ENCODE peak calls at places on chromosomes 7 and 10, in ten cellular contexts. W is D721Med, J is A549, O is neural progenitor cell, Z is HCT116, E is H9, R is uterus, Y is left ventricle myocardium inferior, N is endothelial cell of umbilical vein, K is BJ. T is an unnamed sample.

GRCh38 chr7:3011211-3011852 is 32.3 kb downstream of the CARD11 start:
- DNase-seq in W (no peak), J (no peak), O (no peak), Z (no peak), E (no peak), R (no peak), Y (no peak), N (no peak), K (no peak), T (no peak)

GRCh38 chr7:91941450-91941849 is 788 bp downstream of the AKAP9 start:
- DNase-seq in W (no peak), J (peak), O (peak), Z (no peak), E (peak), R (no peak), Y (peak), N (peak), K (no peak), T (no peak)

GRCh38 chr10:29957887-29958330 is 101.5 kb downstream of the JCAD start:
- DNase-seq in W (no peak), J (no peak), O (no peak), Z (no peak), E (no peak), R (peak), Y (peak), N (no peak), K (no peak), T (no peak)

GRCh38 chr7:22632674-22633073 is 94.3 kb upstream of the IL6 start:
- DNase-seq in W (no peak), J (no peak), O (no peak), Z (no peak), E (no peak), R (no peak), Y (no peak), N (peak), K (no peak), T (no peak)

GRCh38 chr7:155344270-155344617 is 46.6 kb downstream of the INSIG1 start:
- DNase-seq in W (no peak), J (no peak), O (no peak), Z (no peak), E (no peak), R (no peak), Y (no peak), N (no peak), K (no peak), T (no peak)

GRCh38 chr7:44145969-44146897 is 5.1 kb upstream of the MYL7 start:
- DNase-seq in W (no peak), J (peak), O (peak), Z (peak), E (peak), R (peak), Y (peak), N (peak), K (no peak), T (peak)

GRCh38 chr7:68186072-68186471 is 1189.4 kb downstream of the TYW1 start:
- DNase-seq in W (no peak), J (no peak), O (no peak), Z (no peak), E (no peak), R (no peak), Y (no peak), N (no peak), K (no peak), T (no peak)

GRCh38 chr10:310976-311639 is 175.9 kb downstream of the ZMYND11 start:
- DNase-seq in W (no peak), J (no peak), O (no peak), Z (no peak), E (no peak), R (no peak), Y (no peak), N (no peak), K (peak), T (no peak)

GRCh38 chr10:132453470-132453861 is 56.5 kb downstream of the PWWP2B start:
- DNase-seq in W (no peak), J (no peak), O (no peak), Z (no peak), E (no peak), R (no peak), Y (no peak), N (no peak), K (no peak), T (no peak)
- TF ChIP-seq CTCF in W (no peak), J (no peak), O (no peak), Z (no peak), E (no peak), R (no peak), Y (peak), N (no peak), K (no peak), T (peak)

GRCh38 chr10:35882422-35883150 is 240.5 kb upstream of the FZD8 start:
- DNase-seq in W (no peak), J (no peak), O (peak), Z (no peak), E (peak), R (no peak), Y (no peak), N (no peak), K (no peak), T (no peak)
- TF ChIP-seq CTCF in W (peak), J (no peak), O (peak), Z (no peak), E (peak), R (no peak), Y (no peak), N (no peak), K (no peak), T (no peak)

DNA sequence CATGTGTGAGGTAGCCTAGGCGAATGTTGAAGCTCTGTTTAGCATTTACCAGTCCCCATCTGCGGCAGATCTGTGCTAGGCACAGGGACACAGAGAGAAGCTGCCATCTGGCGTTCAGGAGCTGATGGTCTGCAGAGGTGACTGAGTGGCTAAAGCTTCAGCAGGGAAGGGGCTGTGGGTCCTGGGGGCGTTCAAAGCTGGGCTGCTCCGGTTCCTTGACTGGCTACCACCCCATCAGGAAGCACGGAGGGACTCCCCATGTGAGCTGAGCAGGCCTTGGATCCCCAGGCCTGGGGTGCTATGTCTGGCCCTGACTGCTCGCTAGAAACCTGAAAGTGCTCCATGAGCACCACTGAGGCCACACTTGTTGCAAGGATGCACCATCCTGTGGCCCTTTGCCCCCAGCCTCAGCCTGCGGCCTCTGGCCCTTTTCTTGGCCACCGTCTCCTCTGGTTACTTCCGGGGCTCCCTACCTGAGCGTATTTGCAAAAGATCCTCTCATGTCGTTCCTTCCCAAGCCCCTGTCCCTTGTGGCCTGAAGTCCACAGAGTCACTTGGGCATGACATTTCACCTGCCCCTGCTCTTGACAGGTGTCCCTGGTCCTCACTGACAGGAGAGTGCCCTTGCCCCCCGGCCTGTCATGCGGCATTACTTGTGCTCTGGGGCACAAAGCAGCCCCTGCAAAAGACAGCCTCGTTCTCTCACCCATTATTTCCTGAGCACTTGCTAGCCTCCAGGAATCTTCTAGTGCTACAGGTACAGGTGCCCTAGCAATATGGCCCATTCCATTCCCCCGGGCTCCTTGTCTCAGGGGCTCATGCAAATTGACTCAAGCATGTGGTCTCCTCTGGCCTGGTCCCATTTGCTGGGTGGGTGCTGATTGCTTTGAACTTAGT is 108.1 kb downstream of the GLRX3 start:
- DNase-seq in W (no peak), J (no peak), O (no peak), Z (no peak), E (no peak), R (no peak), Y (no peak), N (no peak), K (no peak), T (peak)
- TF ChIP-seq CTCF in W (no peak), J (no peak), O (no peak), Z (no peak), E (no peak), R (no peak), Y (no peak), N (no peak), K (no peak), T (no peak)

DNA sequence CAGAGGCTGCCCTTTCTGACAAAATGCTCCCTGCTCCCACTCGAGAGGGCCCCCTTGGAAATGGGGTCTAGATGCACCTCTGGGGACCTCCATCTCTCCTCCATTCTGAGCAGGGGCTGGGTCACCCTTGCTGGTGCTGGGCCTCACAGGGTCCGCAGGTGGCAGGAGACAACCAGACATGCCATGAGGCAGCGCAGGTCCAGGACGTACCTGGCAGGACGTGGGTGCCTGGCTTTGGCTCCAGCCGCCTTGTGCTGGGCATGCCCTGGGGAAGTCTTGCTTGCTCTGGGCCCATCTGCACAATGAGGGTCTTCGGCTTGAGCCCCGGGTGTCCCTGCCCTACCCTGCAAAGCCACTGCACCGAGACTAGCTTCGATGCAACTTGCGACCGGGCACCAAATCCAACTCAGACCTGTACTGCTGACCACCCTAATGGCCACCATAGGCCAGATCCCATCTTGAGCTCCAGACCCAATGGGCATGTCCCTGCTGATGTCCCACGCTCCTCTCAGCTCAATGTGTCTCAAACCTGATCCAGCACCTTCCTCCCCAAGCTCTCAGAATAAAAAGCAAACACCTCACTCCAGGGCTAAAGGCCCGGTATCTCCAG is 107.0 kb downstream of the FAM53B start:
- DNase-seq in W (no peak), J (no peak), O (no peak), Z (no peak), E (no peak), R (no peak), Y (no peak), N (no peak), K (no peak), T (no peak)
- TF ChIP-seq CTCF in W (no peak), J (no peak), O (no peak), Z (no peak), E (no peak), R (no peak), Y (no peak), N (no peak), K (no peak), T (no peak)

DNA sequence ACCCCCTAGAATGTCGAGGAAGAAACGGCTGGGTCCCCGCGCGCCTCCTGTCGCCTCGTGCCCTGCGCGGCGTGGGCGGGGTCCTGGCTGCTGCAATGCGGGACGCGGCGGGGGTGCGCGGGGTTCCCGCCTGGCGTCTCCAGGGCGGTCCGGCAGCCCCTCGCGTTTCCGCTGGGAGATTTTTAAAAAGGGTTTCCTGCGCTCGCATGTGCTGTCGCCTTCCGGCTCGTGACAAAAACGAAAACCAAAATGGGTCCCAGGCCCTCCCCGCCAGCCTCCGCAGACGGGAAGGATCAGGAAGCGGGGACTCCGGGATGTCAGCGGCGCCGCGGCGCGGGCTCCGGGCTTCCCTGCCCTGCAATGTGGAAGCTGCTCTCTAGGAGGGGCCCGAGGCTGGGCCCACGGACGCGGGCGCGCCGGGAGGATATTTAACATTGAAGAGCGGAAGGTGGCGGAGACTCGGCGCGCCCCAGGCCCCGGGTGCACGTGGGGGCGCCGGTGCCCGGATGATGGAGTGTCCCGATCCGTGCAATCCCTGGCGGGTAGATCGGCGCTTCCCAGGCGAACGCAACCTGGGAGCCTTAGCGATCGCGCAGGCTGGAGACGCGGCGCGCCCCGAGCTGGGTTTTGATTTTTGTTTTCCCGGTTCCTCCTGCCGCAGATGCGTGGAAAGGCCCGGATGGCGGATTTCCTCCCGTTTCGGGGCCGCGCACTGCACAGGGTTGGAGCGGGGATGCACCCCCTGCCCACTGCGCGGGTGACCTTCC is 1.0 kb downstream of the PFKP start:
- DNase-seq in W (no peak), J (peak), O (peak), Z (no peak), E (no peak), R (peak), Y (peak), N (peak), K (no peak), T (no peak)
- TF ChIP-seq CTCF in W (no peak), J (no peak), O (peak), Z (no peak), E (no peak), R (peak), Y (peak), N (peak), K (peak), T (peak)

GRCh38 chr10:1360011-1360580 is 303.9 kb downstream of the WDR37 start:
- DNase-seq in W (no peak), J (no peak), O (peak), Z (no peak), E (peak), R (no peak), Y (no peak), N (no peak), K (no peak), T (no peak)
- TF ChIP-seq CTCF in W (peak), J (peak), O (peak), Z (peak), E (peak), R (no peak), Y (no peak), N (no peak), K (no peak), T (peak)

GRCh38 chr10:125940515-125940914 is 44.2 kb downstream of the FANK1 start:
- DNase-seq in W (no peak), J (no peak), O (no peak), Z (no peak), E (no peak), R (no peak), Y (no peak), N (no peak), K (no peak), T (no peak)
- TF ChIP-seq CTCF in W (no peak), J (no peak), O (no peak), Z (no peak), E (no peak), R (no peak), Y (no peak), N (no peak), K (no peak), T (no peak)

T was measured in type B pancreatic cell.